ENCODE peak calls at places on chromosome 15, in four cellular contexts. One of them, this sample, is unnamed. For H3K27me3, the result is how much of the 10 kb centered on the place peaks cover.

GRCh38 chr15:78192826-78193594 is 41.4 kb downstream of the ACSBG1 start:
- DNase-seq in neuronal stem cell: no peak
- DNase-seq in H9: no peak
- DNase-seq in H1: peak
- DNase-seq in this sample: no peak

GRCh38 chr15:89114974-89115373 is 26.7 kb downstream of the ABHD2 start:
- DNase-seq in neuronal stem cell: no peak
- DNase-seq in H9: no peak
- DNase-seq in H1: no peak
- DNase-seq in this sample: no peak

GRCh38 chr15:32004249-32004648 is 26.1 kb upstream of the CHRNA7 start:
- DNase-seq in neuronal stem cell: no peak
- DNase-seq in H9: no peak
- DNase-seq in H1: no peak
- DNase-seq in this sample: no peak

GRCh38 chr15:78311292-78311691 is 11.9 kb upstream of the SKIC8 start:
- DNase-seq in neuronal stem cell: no peak
- DNase-seq in H9: no peak
- DNase-seq in H1: no peak
- DNase-seq in this sample: no peak

GRCh38 chr15:45588199-45588910 is 1.2 kb downstream of the BLOC1S6 start:
- DNase-seq in neuronal stem cell: no peak
- DNase-seq in H9: no peak
- DNase-seq in H1: no peak
- DNase-seq in this sample: no peak

GRCh38 chr15:77034620-77035467 is 36.1 kb downstream of the TSPAN3 start:
- DNase-seq in neuronal stem cell: no peak
- DNase-seq in H9: peak
- DNase-seq in H1: peak
- DNase-seq in this sample: no peak

GRCh38 chr15:59360305-59360704 is 12.4 kb downstream of the MYO1E start:
- DNase-seq in neuronal stem cell: no peak
- DNase-seq in H9: no peak
- DNase-seq in H1: no peak
- DNase-seq in this sample: no peak

GRCh38 chr15:64686130-64686735 is 89.2 kb downstream of the RBPMS2 start:
- DNase-seq in neuronal stem cell: peak
- DNase-seq in H9: peak
- DNase-seq in H1: no peak
- DNase-seq in this sample: peak

GRCh38 chr15:78709263-78709882 is 68.4 kb upstream of the CHRNB4 start:
- DNase-seq in neuronal stem cell: peak
- DNase-seq in H9: peak
- DNase-seq in H1: peak
- DNase-seq in this sample: peak

GRCh38 chr15:89556413-89557262 is 18.6 kb upstream of the TICRR start:
- DNase-seq in neuronal stem cell: peak
- DNase-seq in H9: peak
- DNase-seq in H1: peak
- DNase-seq in this sample: peak

GRCh38 chr15:78873796-78874761 is 1.4 kb downstream of the MORF4L1 start:
- DNase-seq in neuronal stem cell: no peak
- DNase-seq in H9: no peak
- DNase-seq in H1: no peak
- DNase-seq in this sample: peak

GRCh38 chr15:50189630-50190029 is 7.6 kb downstream of the SLC27A2 start:
- DNase-seq in neuronal stem cell: no peak
- DNase-seq in H9: no peak
- DNase-seq in H1: no peak
- DNase-seq in this sample: no peak

GRCh38 chr15:43150171-43150929 is 17.0 kb downstream of the TMEM62 start:
- DNase-seq in neuronal stem cell: no peak
- DNase-seq in H9: no peak
- DNase-seq in H1: no peak
- DNase-seq in this sample: peak

GRCh38 chr15:71761649-71762048 is 48.7 kb upstream of the NR2E3 start:
- DNase-seq in neuronal stem cell: no peak
- DNase-seq in H9: no peak
- DNase-seq in H1: no peak
- DNase-seq in this sample: peak

DNA sequence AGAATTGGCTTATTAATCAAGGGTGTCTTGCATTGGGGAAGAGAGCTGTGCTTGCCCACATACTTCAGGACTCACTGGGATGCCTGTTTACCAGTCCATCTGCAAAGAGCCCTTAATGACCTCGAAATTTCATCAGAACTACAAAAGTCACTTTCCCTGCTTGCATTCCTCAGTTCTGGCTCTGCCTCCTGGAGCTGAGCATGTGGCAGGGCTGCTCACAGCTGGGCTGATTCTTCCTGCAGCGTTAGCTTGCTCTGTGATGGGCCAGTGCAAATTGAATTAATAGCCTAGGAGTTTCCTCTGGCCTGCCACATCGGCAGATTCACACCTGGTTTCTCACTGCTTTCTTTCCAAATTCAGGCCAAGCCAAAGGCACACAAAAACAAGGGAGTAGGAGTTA is 108.9 kb downstream of the DUT start:
- DNase-seq in neuronal stem cell: peak
- DNase-seq in H9: peak
- DNase-seq in H1: peak
- DNase-seq in this sample: no peak
- H3K4ac ChIP-seq in neuronal stem cell: no peak
- H3K4ac ChIP-seq in H9: no peak
- H3K4ac ChIP-seq in H1: no peak
- H3K4ac ChIP-seq in this sample: no peak

GRCh38 chr15:36666228-36666627 is 86.8 kb downstream of the CDIN1 start:
- DNase-seq in neuronal stem cell: no peak
- DNase-seq in H9: no peak
- DNase-seq in H1: no peak
- DNase-seq in this sample: no peak

GRCh38 chr15:36671017-36671416 is 91.6 kb downstream of the CDIN1 start:
- DNase-seq in neuronal stem cell: no peak
- DNase-seq in H9: no peak
- DNase-seq in H1: no peak
- DNase-seq in this sample: no peak

GRCh38 chr15:36667296-36667695 is 87.9 kb downstream of the CDIN1 start:
- DNase-seq in neuronal stem cell: no peak
- DNase-seq in H9: no peak
- DNase-seq in H1: no peak
- DNase-seq in this sample: no peak
- H2BK12ac ChIP-seq in neuronal stem cell: no peak
- H2BK12ac ChIP-seq in H9: no peak
- H2BK12ac ChIP-seq in H1: no peak
- H2BK12ac ChIP-seq in this sample: no peak

GRCh38 chr15:80402339-80402738 is 1.8 kb upstream of the ARNT2 start:
- DNase-seq in neuronal stem cell: no peak
- DNase-seq in H9: no peak
- DNase-seq in H1: no peak
- DNase-seq in this sample: no peak
- H3K27me3 ChIP-seq in neuronal stem cell: under half
- H3K27me3 ChIP-seq in H9: under half
- H3K27me3 ChIP-seq in H1: under half
- H3K27me3 ChIP-seq in this sample: under half

GRCh38 chr15:34338347-34338746 is 766 bp upstream of the SLC12A6 start:
- DNase-seq in neuronal stem cell: no peak
- DNase-seq in H9: no peak
- DNase-seq in H1: no peak
- DNase-seq in this sample: no peak
- H3K4ac ChIP-seq in neuronal stem cell: no peak
- H3K4ac ChIP-seq in H9: no peak
- H3K4ac ChIP-seq in H1: no peak
- H3K4ac ChIP-seq in this sample: no peak

GRCh38 chr15:57259511-57260143 is 116.7 kb upstream of the CGNL1 start:
- DNase-seq in neuronal stem cell: peak
- DNase-seq in H9: peak
- DNase-seq in H1: peak
- DNase-seq in this sample: no peak
- H2BK12ac ChIP-seq in neuronal stem cell: no peak
- H2BK12ac ChIP-seq in H9: no peak
- H2BK12ac ChIP-seq in H1: no peak
- H2BK12ac ChIP-seq in this sample: no peak

DNA sequence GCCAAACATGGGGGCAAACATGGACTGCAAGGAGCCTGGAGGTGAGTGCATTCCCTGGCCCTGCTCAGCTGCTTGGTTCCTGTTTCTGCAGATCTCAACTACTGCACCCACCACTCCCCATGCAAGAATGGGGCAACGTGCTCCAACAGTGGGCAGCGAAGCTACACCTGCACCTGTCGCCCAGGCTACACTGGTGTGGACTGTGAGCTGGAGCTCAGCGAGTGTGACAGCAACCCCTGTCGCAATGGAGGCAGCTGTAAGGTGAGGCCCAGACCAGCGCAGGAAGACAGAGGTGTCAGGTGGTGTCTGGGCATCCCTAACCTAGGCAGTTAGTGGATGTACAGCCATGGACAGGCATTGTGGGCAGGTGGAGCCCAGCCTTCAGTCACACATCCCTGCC is 5.3 kb downstream of the DLL4 start:
- DNase-seq in neuronal stem cell: no peak
- DNase-seq in H9: no peak
- DNase-seq in H1: no peak
- DNase-seq in this sample: no peak
- H3K27me3 ChIP-seq in neuronal stem cell: under half
- H3K27me3 ChIP-seq in H9: under half
- H3K27me3 ChIP-seq in H1: under half
- H3K27me3 ChIP-seq in this sample: under half

DNA sequence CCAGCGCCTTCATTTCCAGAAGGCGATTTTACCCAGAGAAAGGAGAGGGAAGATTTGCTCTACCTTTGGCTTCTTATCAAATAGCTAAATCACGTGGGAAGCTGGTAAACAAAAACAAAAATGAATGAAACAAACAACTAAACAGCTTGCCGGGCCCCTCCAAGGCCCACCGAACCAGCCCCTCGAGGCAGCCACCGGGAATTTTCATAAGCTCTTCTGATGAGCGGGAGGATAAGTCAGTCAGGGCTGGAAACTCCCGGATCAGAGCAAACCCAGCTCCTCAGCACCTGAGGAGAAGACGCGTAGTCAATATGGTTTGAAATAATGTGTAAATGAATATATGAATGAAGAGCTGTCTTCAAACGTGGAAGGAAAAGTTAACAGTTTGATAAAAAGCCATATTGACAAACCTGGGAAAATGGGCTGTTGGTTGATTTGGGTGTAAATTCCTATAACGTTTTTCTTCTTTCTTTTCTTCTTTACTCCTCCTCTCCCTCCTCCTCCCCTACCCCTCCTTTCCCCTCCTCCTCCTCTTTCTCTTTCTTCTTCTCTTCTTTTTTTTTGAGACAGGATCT is 10.7 kb downstream of the RPLP1 start:
- DNase-seq in neuronal stem cell: no peak
- DNase-seq in H9: no peak
- DNase-seq in H1: no peak
- DNase-seq in this sample: peak
- H3K4ac ChIP-seq in neuronal stem cell: no peak
- H3K4ac ChIP-seq in H9: no peak
- H3K4ac ChIP-seq in H1: peak
- H3K4ac ChIP-seq in this sample: no peak

GRCh38 chr15:68384451-68385239 is 47.3 kb downstream of the ITGA11 start:
- DNase-seq in neuronal stem cell: no peak
- DNase-seq in H9: peak
- DNase-seq in H1: peak
- DNase-seq in this sample: no peak

GRCh38 chr15:68385671-68386586 is 46.0 kb downstream of the ITGA11 start:
- DNase-seq in neuronal stem cell: no peak
- DNase-seq in H9: peak
- DNase-seq in H1: peak
- DNase-seq in this sample: no peak

GRCh38 chr15:68382286-68383007 is 49.5 kb downstream of the ITGA11 start:
- DNase-seq in neuronal stem cell: no peak
- DNase-seq in H9: no peak
- DNase-seq in H1: peak
- DNase-seq in this sample: no peak

GRCh38 chr15:68385240-68385561 is 46.8 kb downstream of the ITGA11 start:
- DNase-seq in neuronal stem cell: no peak
- DNase-seq in H9: peak
- DNase-seq in H1: peak
- DNase-seq in this sample: no peak

GRCh38 chr15:68383161-68384074 is 48.5 kb downstream of the ITGA11 start:
- DNase-seq in neuronal stem cell: peak
- DNase-seq in H9: peak
- DNase-seq in H1: peak
- DNase-seq in this sample: peak
- H2BK12ac ChIP-seq in neuronal stem cell: no peak
- H2BK12ac ChIP-seq in H9: no peak
- H2BK12ac ChIP-seq in H1: no peak
- H2BK12ac ChIP-seq in this sample: no peak